ENCODE peak calls at places on chromosomes 16 and 17, in seven cellular contexts. V is activated CD4-positive, CD25-positive, alpha-beta regulatory T cell; Z is glutamatergic neuron; Q is putamen; N is NCI-H510A treated with DMSO at 0.1 percent for 48 hours; O is dermis blood vessel endothelial cell; U is HTR-8/SVneo. L is an unnamed sample.
A peak's percentile ranks its signal among the peaks of the same experiment; 100 is the strongest.

GRCh38 chr17:34114174-34114573 is 140.9 kb upstream of the CCL2 start:
- DNase-seq in V (no peak), Z (no peak), Q (no peak), N (no peak), O (no peak), U (no peak), L (no peak)

GRCh38 chr16:11053916-11054460 is 109.6 kb downstream of the CLEC16A start:
- DNase-seq in V (no peak), Z (peak; percentile 81), Q (no peak), N (no peak), O (no peak), U (no peak), L (no peak)

GRCh38 chr16:49970818-49971431 is 54.1 kb upstream of the CNEP1R1 start:
- DNase-seq in V (no peak), Z (no peak), Q (no peak), N (peak; percentile 39), O (no peak), U (no peak), L (no peak)

GRCh38 chr17:82754297-82755208 is 2.7 kb downstream of the TBCD start:
- DNase-seq in V (no peak), Z (peak; percentile 57), Q (peak; percentile 81), N (no peak), O (no peak), U (no peak), L (peak; percentile 38)

GRCh38 chr17:74474043-74474792 is 7.8 kb downstream of the CD300A start:
- DNase-seq in V (no peak), Z (no peak), Q (no peak), N (no peak), O (no peak), U (no peak), L (no peak)

GRCh38 chr16:49654425-49654824 is 201.5 kb downstream of the ZNF423 start:
- DNase-seq in V (no peak), Z (no peak), Q (no peak), N (no peak), O (no peak), U (no peak), L (no peak)

GRCh38 chr16:85567101-85567866 is 45.8 kb upstream of the GSE1 start:
- DNase-seq in V (no peak), Z (no peak), Q (no peak), N (no peak), O (no peak), U (no peak), L (no peak)

GRCh38 chr16:22316411-22316811 is 19.2 kb downstream of the POLR3E start:
- DNase-seq in V (no peak), Z (no peak), Q (no peak), N (no peak), O (no peak), U (no peak), L (no peak)

GRCh38 chr16:17511340-17511739 is 40.6 kb upstream of the XYLT1 start:
- DNase-seq in V (no peak), Z (no peak), Q (no peak), N (no peak), O (no peak), U (no peak), L (no peak)

GRCh38 chr16:85637808-85638186 is 24.7 kb downstream of the GSE1 start:
- DNase-seq in V (no peak), Z (no peak), Q (no peak), N (peak; percentile 50), O (no peak), U (no peak), L (no peak)

GRCh38 chr17:82461827-82462524 is 3.4 kb downstream of the NARF start:
- DNase-seq in V (no peak), Z (no peak), Q (no peak), N (peak; percentile 94), O (no peak), U (no peak), L (no peak)

GRCh38 chr17:50109207-50109606 is 14.1 kb downstream of the PDK2 start:
- DNase-seq in V (no peak), Z (no peak), Q (no peak), N (no peak), O (no peak), U (no peak), L (no peak)

GRCh38 chr17:7856081-7856791 is 1.1 kb downstream of the NAA38 start:
- DNase-seq in V (no peak), Z (peak; percentile 72), Q (no peak), N (no peak), O (peak; percentile 92), U (no peak), L (no peak)

GRCh38 chr16:27214084-27214961 is 11.0 kb downstream of the KDM8 start:
- DNase-seq in V (no peak), Z (no peak), Q (no peak), N (no peak), O (no peak), U (no peak), L (no peak)

GRCh38 chr17:21419299-21420239 is 43.4 kb downstream of the KCNJ12 start:
- DNase-seq in V (no peak), Z (peak; percentile 52), Q (no peak), N (no peak), O (no peak), U (no peak), L (no peak)

GRCh38 chr16:8552487-8553221 is 37.7 kb downstream of the TMEM114 start:
- DNase-seq in V (no peak), Z (no peak), Q (no peak), N (no peak), O (no peak), U (no peak), L (no peak)